ENCODE peak calls at places on chromosomes 4 and X, in four cellular contexts. O is K562, Z is left ventricle myocardium inferior, G is ovary. D is an unnamed sample.

GRCh38 chr4:152095701-152096070 is 334.9 kb upstream of the GATB start:
- DNase-seq in Z (no peak), O (no peak), G (no peak), D (no peak)

GRCh38 chr4:140239311-140239710 is 85.3 kb upstream of the MAML3 start:
- DNase-seq in O (no peak), Z (no peak), G (no peak), D (no peak)

GRCh38 chr4:145177906-145178538 is 2.4 kb downstream of the OTUD4 start:
- DNase-seq in O (no peak), Z (no peak), G (no peak), D (no peak)

GRCh38 chr4:102263024-102263787 is 82.1 kb downstream of the SLC39A8 start:
- DNase-seq in O (peak; percentile 15), Z (no peak), G (no peak), D (no peak)

GRCh38 chr4:70660106-70660505 is 6.2 kb downstream of the JCHAIN start:
- DNase-seq in G (no peak), Z (no peak), O (no peak), D (no peak)

GRCh38 chrX:152072236-152072635 is 66.1 kb downstream of the MAGEA10 start:
- DNase-seq in O (peak; percentile 22), G (no peak), Z (no peak), D (no peak)

GRCh38 chr4:145043306-145043705 is 54.7 kb downstream of the ANAPC10 start:
- DNase-seq in Z (no peak), O (no peak), G (no peak), D (no peak)

GRCh38 chrX:111102636-111103035 is 6.6 kb downstream of the PAK3 start:
- DNase-seq in Z (no peak), O (no peak), G (no peak), D (no peak)

GRCh38 chr4:177117256-177117655 is 192.4 kb upstream of the NEIL3 start:
- DNase-seq in Z (no peak), O (no peak), G (no peak), D (no peak)

GRCh38 chrX:110733166-110733565 is 62.5 kb downstream of the CHRDL1 start:
- DNase-seq in Z (no peak), G (no peak), O (no peak), D (no peak)

GRCh38 chr4:153497091-153497531 is 31.0 kb downstream of the TMEM131L start:
- DNase-seq in G (no peak), Z (no peak), O (peak; percentile 69), D (no peak)

GRCh38 chr4:53804719-53805118 is 213.4 kb upstream of the LNX1 start:
- DNase-seq in Z (no peak), O (peak; percentile 33), G (no peak), D (no peak)

GRCh38 chr4:123667496-123667895 is 270.9 kb downstream of the SPRY1 start:
- DNase-seq in G (no peak), O (no peak), Z (no peak), D (no peak)

GRCh38 chrX:132877954-132878536 is 80.4 kb downstream of the HS6ST2 start:
- DNase-seq in Z (no peak), O (no peak), G (no peak), D (no peak)

GRCh38 chr4:7422898-7423180 is 11.9 kb downstream of the PSAPL1 start:
- DNase-seq in O (no peak), Z (no peak), G (no peak), D (no peak)

GRCh38 chr4:103400405-103400804 is 202.3 kb upstream of the CENPE start:
- DNase-seq in G (no peak), Z (no peak), O (no peak), D (no peak)

GRCh38 chrX:40172169-40172979 is 74.6 kb upstream of the BCOR start:
- DNase-seq in Z (peak; percentile 72), O (peak; percentile 90), G (peak; percentile 76), D (peak; percentile 90)

GRCh38 chr4:174398728-174399127 is 115.0 kb downstream of the CEP44 start:
- DNase-seq in O (no peak), Z (no peak), G (no peak), D (no peak)

GRCh38 chr4:55561884-55562283 is 15.2 kb upstream of the CLOCK start:
- DNase-seq in Z (no peak), G (no peak), O (no peak), D (no peak)

GRCh38 chr4:150722908-150723362 is 141.0 kb downstream of the MAB21L2 start:
- DNase-seq in O (no peak), Z (peak; percentile 88), G (peak; percentile 26), D (peak; percentile 89)

GRCh38 chr4:137032242-137032641 is 500.1 kb downstream of the PCDH18 start:
- DNase-seq in O (no peak), G (no peak), Z (no peak), D (no peak)

GRCh38 chr4:157781361-157781760 is 391.5 kb downstream of the GASK1B start:
- DNase-seq in O (no peak), Z (no peak), G (no peak), D (no peak)

GRCh38 chr4:3879681-3880594 is 113.8 kb downstream of the ADRA2C start:
- DNase-seq in Z (no peak), O (no peak), G (no peak), D (no peak)
- H3K4me3 ChIP-seq in Z (peak overlapping the region; percentile 19), O (no peak overlapping the region), G (no peak overlapping the region), D (no peak overlapping the region)

GRCh38 chrX:10043386-10043785 is 76.2 kb downstream of the CLDN34 start:
- DNase-seq in G (no peak), O (no peak), Z (no peak), D (no peak)
- H3K27ac ChIP-seq in G (no peak overlapping the region), O (no peak overlapping the region), Z (peak overlapping the region; percentile 87), D (no peak overlapping the region)

DNA sequence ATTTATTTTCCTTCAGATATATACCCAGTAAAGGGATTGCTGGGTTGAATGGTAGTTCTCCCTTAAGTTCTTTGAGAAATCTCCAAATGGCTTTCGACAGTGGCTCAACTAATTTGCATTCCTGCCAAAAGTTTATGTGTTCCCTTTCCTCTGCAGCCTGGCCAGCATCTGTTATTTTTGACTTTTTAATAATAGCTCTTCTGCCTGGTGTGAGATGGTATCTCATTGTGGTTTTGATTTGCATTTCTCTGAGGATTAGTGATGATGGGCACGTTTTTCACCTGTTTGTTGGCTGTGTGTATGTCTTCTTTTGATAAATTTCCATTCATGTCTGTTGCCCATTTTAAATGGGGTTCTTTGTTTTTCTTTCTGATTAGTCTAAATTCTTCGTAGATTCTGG is 375.2 kb downstream of the UBE2NL start:
- DNase-seq in G (no peak), O (no peak), Z (no peak), D (no peak)
- H3K4me3 ChIP-seq in G (no peak overlapping the region), O (no peak overlapping the region), Z (no peak overlapping the region), D (no peak overlapping the region)

GRCh38 chr4:680091-680490 is 5.7 kb downstream of the MYL5 start:
- DNase-seq in Z (no peak), G (no peak), O (no peak), D (no peak)

GRCh38 chr4:678765-679481 is 4.6 kb downstream of the MYL5 start:
- DNase-seq in O (no peak), G (no peak), Z (no peak), D (no peak)

GRCh38 chr4:680565-680930 is 6.2 kb downstream of the MYL5 start:
- DNase-seq in Z (no peak), O (peak; percentile 37), G (no peak), D (peak; percentile 69)

GRCh38 chr4:678331-678734 is 4.0 kb downstream of the MYL5 start:
- DNase-seq in O (no peak), G (no peak), Z (no peak), D (peak; percentile 45)

DNA sequence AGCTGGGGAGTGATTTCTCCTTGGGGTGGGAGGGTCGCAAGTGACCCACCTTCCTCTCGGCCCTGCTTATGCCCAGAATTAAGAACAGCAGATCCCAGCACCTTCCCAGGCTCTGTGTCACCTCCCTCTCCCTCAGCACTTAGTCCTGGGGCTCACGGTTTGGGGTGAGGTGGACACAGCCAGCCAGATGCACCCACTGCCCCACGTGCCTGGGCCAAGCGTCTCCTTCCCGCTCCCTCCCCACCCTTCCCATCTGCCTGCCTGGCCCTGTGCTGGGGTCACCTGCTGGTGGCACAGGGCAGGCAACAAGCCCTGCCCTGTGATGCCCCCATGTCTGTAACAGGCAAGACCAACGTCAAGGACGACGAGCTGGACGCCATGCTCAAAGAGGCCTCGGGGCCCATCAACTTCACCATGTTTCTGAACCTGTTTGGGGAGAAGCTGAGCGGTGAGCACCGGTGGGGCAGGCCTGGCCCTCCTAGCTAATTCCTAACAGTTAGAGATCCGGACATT is 5.3 kb downstream of the MYL5 start:
- DNase-seq in O (no peak), G (no peak), Z (no peak), D (no peak)
- H3K27ac ChIP-seq in O (no peak overlapping the region), G (no peak overlapping the region), Z (no peak overlapping the region), D (no peak overlapping the region)

GRCh38 chr4:114267976-114268375 is 288.5 kb upstream of the ARSJ start:
- DNase-seq in Z (no peak), O (no peak), G (no peak), D (no peak)

GRCh38 chr4:114264452-114264851 is 285.0 kb upstream of the ARSJ start:
- DNase-seq in O (no peak), Z (no peak), G (no peak), D (no peak)

GRCh38 chr4:114263233-114263632 is 283.8 kb upstream of the ARSJ start:
- DNase-seq in G (no peak), Z (no peak), O (no peak), D (no peak)

GRCh38 chr4:114265342-114265741 is 285.9 kb upstream of the ARSJ start:
- DNase-seq in O (no peak), G (no peak), Z (no peak), D (no peak)

DNA sequence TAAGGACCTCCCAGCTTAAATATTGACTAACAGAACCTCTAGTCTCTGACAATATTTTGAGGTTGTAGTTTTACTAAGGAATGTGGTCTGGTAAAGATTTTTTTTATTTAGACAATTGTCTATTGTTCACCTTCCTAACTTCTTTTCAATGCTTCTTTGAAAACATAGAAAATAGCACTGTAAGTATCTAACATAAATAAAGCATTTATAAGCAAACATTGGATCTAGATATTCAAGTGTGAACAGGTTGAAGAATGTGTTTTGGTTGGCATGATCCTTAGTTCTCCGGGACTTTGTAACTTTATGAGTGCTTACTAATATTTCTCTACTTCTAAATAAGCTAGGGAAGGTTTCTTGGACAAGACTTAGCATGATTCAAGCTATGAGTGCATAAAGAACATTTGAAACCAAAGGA is 285.4 kb upstream of the ARSJ start:
- DNase-seq in G (no peak), Z (no peak), O (no peak), D (no peak)
- H3K4me3 ChIP-seq in G (no peak overlapping the region), Z (no peak overlapping the region), O (no peak overlapping the region), D (no peak overlapping the region)

DNA sequence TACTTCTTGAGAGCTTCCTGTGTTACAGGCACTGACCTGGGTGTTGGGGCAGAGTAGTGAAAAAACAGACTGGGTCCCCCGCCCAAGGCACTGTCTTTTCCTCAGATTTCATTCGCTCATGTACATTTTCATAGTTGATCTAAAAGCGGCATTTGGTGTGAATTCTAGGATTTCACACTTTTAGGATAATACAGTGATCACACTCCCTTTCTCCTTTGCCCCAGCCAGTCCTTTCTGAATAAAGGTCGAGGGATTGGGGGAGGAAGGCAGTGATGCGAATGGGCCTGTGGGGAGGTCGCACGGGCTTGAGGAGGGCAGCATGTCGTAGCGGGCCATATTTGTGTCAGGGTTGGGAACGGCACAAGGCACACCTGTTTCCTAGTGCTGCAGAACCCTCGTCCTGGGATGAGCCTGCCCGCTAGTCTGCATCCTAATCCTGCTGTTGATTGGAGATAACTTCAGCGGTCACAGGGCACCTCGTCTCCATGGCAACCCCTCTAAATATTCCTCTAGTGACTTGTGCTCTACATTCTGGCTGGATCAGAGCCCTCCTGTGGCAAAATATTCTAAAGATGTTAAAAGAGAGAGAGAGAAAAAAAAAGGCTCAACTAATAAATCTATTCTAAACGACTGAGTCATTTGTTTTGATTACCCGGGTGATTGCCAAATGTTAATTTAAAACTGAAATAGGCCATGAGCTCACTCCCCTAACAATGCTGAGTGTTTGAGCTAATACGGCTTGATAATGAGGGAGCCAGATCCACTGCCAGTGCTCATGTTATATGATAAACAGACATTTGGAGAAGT is 21.8 kb downstream of the FHL1 start:
- DNase-seq in G (no peak), Z (peak; percentile 33), O (no peak), D (peak; percentile 74)
- H3K27ac ChIP-seq in G (no peak overlapping the region), Z (peak overlapping the region; percentile 87), O (no peak overlapping the region), D (peak overlapping the region; percentile 97)

D was measured in right cardiac atrium.